ENCODE peak calls at places on chromosomes 16 and 17, in eight cellular contexts. One of them, this sample, is unnamed.

GRCh38 chr16:17511340-17511739 is 40.6 kb upstream of the XYLT1 start:
- DNase-seq in GM20000: no peak
- DNase-seq in activated naive CD4-positive, alpha-beta T cell treated with anti-CD3 and anti-CD28 coated beads, Interleukin-2, amount 50 U/mL, for 72 hours: no peak
- DNase-seq in astrocyte of the spinal cord: no peak
- DNase-seq in colonic mucosa: no peak
- DNase-seq in activated naive CD8-positive, alpha-beta T cell treated with anti-CD3 and anti-CD28 coated beads, Interleukin-2, amount 50 U/mL, for 16 hours: no peak
- DNase-seq in CD4-positive, CD25-positive, alpha-beta regulatory T cell: no peak
- DNase-seq in CD8-positive, alpha-beta T cell: no peak
- DNase-seq in this sample: peak; percentile 61

GRCh38 chr17:61159415-61159814 is 240.2 kb upstream of the TBX2 start:
- DNase-seq in GM20000: peak; percentile 23
- DNase-seq in activated naive CD4-positive, alpha-beta T cell treated with anti-CD3 and anti-CD28 coated beads, Interleukin-2, amount 50 U/mL, for 72 hours: no peak
- DNase-seq in astrocyte of the spinal cord: peak; percentile 8
- DNase-seq in colonic mucosa: no peak
- DNase-seq in activated naive CD8-positive, alpha-beta T cell treated with anti-CD3 and anti-CD28 coated beads, Interleukin-2, amount 50 U/mL, for 16 hours: no peak
- DNase-seq in CD4-positive, CD25-positive, alpha-beta regulatory T cell: no peak
- DNase-seq in CD8-positive, alpha-beta T cell: no peak
- DNase-seq in this sample: no peak

GRCh38 chr16:17303101-17303500 is 167.7 kb downstream of the XYLT1 start:
- DNase-seq in GM20000: no peak
- DNase-seq in activated naive CD4-positive, alpha-beta T cell treated with anti-CD3 and anti-CD28 coated beads, Interleukin-2, amount 50 U/mL, for 72 hours: no peak
- DNase-seq in astrocyte of the spinal cord: no peak
- DNase-seq in colonic mucosa: peak; percentile 66
- DNase-seq in activated naive CD8-positive, alpha-beta T cell treated with anti-CD3 and anti-CD28 coated beads, Interleukin-2, amount 50 U/mL, for 16 hours: no peak
- DNase-seq in CD4-positive, CD25-positive, alpha-beta regulatory T cell: no peak
- DNase-seq in CD8-positive, alpha-beta T cell: no peak
- DNase-seq in this sample: no peak

GRCh38 chr16:86508947-86509758 is 1.2 kb upstream of the FOXF1 start:
- DNase-seq in GM20000: peak; percentile 75
- DNase-seq in activated naive CD4-positive, alpha-beta T cell treated with anti-CD3 and anti-CD28 coated beads, Interleukin-2, amount 50 U/mL, for 72 hours: peak; percentile 31
- DNase-seq in astrocyte of the spinal cord: peak; percentile 78
- DNase-seq in colonic mucosa: peak; percentile 45
- DNase-seq in activated naive CD8-positive, alpha-beta T cell treated with anti-CD3 and anti-CD28 coated beads, Interleukin-2, amount 50 U/mL, for 16 hours: no peak
- DNase-seq in CD4-positive, CD25-positive, alpha-beta regulatory T cell: no peak
- DNase-seq in CD8-positive, alpha-beta T cell: no peak
- DNase-seq in this sample: peak; percentile 89

GRCh38 chr17:5344914-5345313 is 62.8 kb downstream of the RABEP1 start:
- DNase-seq in GM20000: no peak
- DNase-seq in activated naive CD4-positive, alpha-beta T cell treated with anti-CD3 and anti-CD28 coated beads, Interleukin-2, amount 50 U/mL, for 72 hours: no peak
- DNase-seq in astrocyte of the spinal cord: no peak
- DNase-seq in colonic mucosa: no peak
- DNase-seq in activated naive CD8-positive, alpha-beta T cell treated with anti-CD3 and anti-CD28 coated beads, Interleukin-2, amount 50 U/mL, for 16 hours: no peak
- DNase-seq in CD4-positive, CD25-positive, alpha-beta regulatory T cell: no peak
- DNase-seq in CD8-positive, alpha-beta T cell: no peak
- DNase-seq in this sample: no peak

GRCh38 chr16:57251352-57251751 is 6.3 kb downstream of the ARL2BP start:
- DNase-seq in GM20000: no peak
- DNase-seq in activated naive CD4-positive, alpha-beta T cell treated with anti-CD3 and anti-CD28 coated beads, Interleukin-2, amount 50 U/mL, for 72 hours: no peak
- DNase-seq in astrocyte of the spinal cord: no peak
- DNase-seq in colonic mucosa: no peak
- DNase-seq in activated naive CD8-positive, alpha-beta T cell treated with anti-CD3 and anti-CD28 coated beads, Interleukin-2, amount 50 U/mL, for 16 hours: no peak
- DNase-seq in CD4-positive, CD25-positive, alpha-beta regulatory T cell: no peak
- DNase-seq in CD8-positive, alpha-beta T cell: no peak
- DNase-seq in this sample: no peak

GRCh38 chr16:28309811-28310311 is 17.5 kb downstream of the SBK1 start:
- DNase-seq in GM20000: no peak
- DNase-seq in activated naive CD4-positive, alpha-beta T cell treated with anti-CD3 and anti-CD28 coated beads, Interleukin-2, amount 50 U/mL, for 72 hours: peak; percentile 64
- DNase-seq in astrocyte of the spinal cord: no peak
- DNase-seq in colonic mucosa: no peak
- DNase-seq in activated naive CD8-positive, alpha-beta T cell treated with anti-CD3 and anti-CD28 coated beads, Interleukin-2, amount 50 U/mL, for 16 hours: peak; percentile 76
- DNase-seq in CD4-positive, CD25-positive, alpha-beta regulatory T cell: peak; percentile 59
- DNase-seq in CD8-positive, alpha-beta T cell: peak; percentile 97
- DNase-seq in this sample: no peak

GRCh38 chr16:24149102-24149501 is 107.0 kb upstream of the CACNG3 start:
- DNase-seq in GM20000: peak; percentile 23
- DNase-seq in activated naive CD4-positive, alpha-beta T cell treated with anti-CD3 and anti-CD28 coated beads, Interleukin-2, amount 50 U/mL, for 72 hours: no peak
- DNase-seq in astrocyte of the spinal cord: no peak
- DNase-seq in colonic mucosa: no peak
- DNase-seq in activated naive CD8-positive, alpha-beta T cell treated with anti-CD3 and anti-CD28 coated beads, Interleukin-2, amount 50 U/mL, for 16 hours: no peak
- DNase-seq in CD4-positive, CD25-positive, alpha-beta regulatory T cell: no peak
- DNase-seq in CD8-positive, alpha-beta T cell: no peak
- DNase-seq in this sample: no peak

GRCh38 chr16:1108299-1109252 is 12.5 kb upstream of the C1QTNF8 start:
- DNase-seq in GM20000: no peak
- DNase-seq in activated naive CD4-positive, alpha-beta T cell treated with anti-CD3 and anti-CD28 coated beads, Interleukin-2, amount 50 U/mL, for 72 hours: no peak
- DNase-seq in astrocyte of the spinal cord: peak; percentile 1
- DNase-seq in colonic mucosa: no peak
- DNase-seq in activated naive CD8-positive, alpha-beta T cell treated with anti-CD3 and anti-CD28 coated beads, Interleukin-2, amount 50 U/mL, for 16 hours: no peak
- DNase-seq in CD4-positive, CD25-positive, alpha-beta regulatory T cell: no peak
- DNase-seq in CD8-positive, alpha-beta T cell: no peak
- DNase-seq in this sample: no peak

GRCh38 chr17:76000016-76000754 is 470 bp upstream of the CDK3 start:
- DNase-seq in GM20000: peak; percentile 86
- DNase-seq in activated naive CD4-positive, alpha-beta T cell treated with anti-CD3 and anti-CD28 coated beads, Interleukin-2, amount 50 U/mL, for 72 hours: peak; percentile 87
- DNase-seq in astrocyte of the spinal cord: no peak
- DNase-seq in colonic mucosa: peak; percentile 78
- DNase-seq in activated naive CD8-positive, alpha-beta T cell treated with anti-CD3 and anti-CD28 coated beads, Interleukin-2, amount 50 U/mL, for 16 hours: peak; percentile 25
- DNase-seq in CD4-positive, CD25-positive, alpha-beta regulatory T cell: peak; percentile 37
- DNase-seq in CD8-positive, alpha-beta T cell: peak; percentile 58
- DNase-seq in this sample: peak; percentile 35

GRCh38 chr16:9798474-9798873 is 383.8 kb downstream of the GRIN2A start:
- DNase-seq in GM20000: no peak
- DNase-seq in activated naive CD4-positive, alpha-beta T cell treated with anti-CD3 and anti-CD28 coated beads, Interleukin-2, amount 50 U/mL, for 72 hours: no peak
- DNase-seq in astrocyte of the spinal cord: no peak
- DNase-seq in colonic mucosa: no peak
- DNase-seq in activated naive CD8-positive, alpha-beta T cell treated with anti-CD3 and anti-CD28 coated beads, Interleukin-2, amount 50 U/mL, for 16 hours: no peak
- DNase-seq in CD4-positive, CD25-positive, alpha-beta regulatory T cell: no peak
- DNase-seq in CD8-positive, alpha-beta T cell: no peak
- DNase-seq in this sample: no peak

GRCh38 chr17:45948881-45949624 is 50.0 kb upstream of the STH start:
- DNase-seq in GM20000: peak; percentile 86
- DNase-seq in activated naive CD4-positive, alpha-beta T cell treated with anti-CD3 and anti-CD28 coated beads, Interleukin-2, amount 50 U/mL, for 72 hours: peak; percentile 76
- DNase-seq in astrocyte of the spinal cord: peak; percentile 56
- DNase-seq in colonic mucosa: peak; percentile 61
- DNase-seq in activated naive CD8-positive, alpha-beta T cell treated with anti-CD3 and anti-CD28 coated beads, Interleukin-2, amount 50 U/mL, for 16 hours: peak; percentile 20
- DNase-seq in CD4-positive, CD25-positive, alpha-beta regulatory T cell: peak; percentile 13
- DNase-seq in CD8-positive, alpha-beta T cell: peak; percentile 35
- DNase-seq in this sample: peak; percentile 52

GRCh38 chr17:35038434-35038833 is 25.1 kb downstream of the RFFL start:
- DNase-seq in GM20000: no peak
- DNase-seq in activated naive CD4-positive, alpha-beta T cell treated with anti-CD3 and anti-CD28 coated beads, Interleukin-2, amount 50 U/mL, for 72 hours: no peak
- DNase-seq in astrocyte of the spinal cord: no peak
- DNase-seq in colonic mucosa: no peak
- DNase-seq in activated naive CD8-positive, alpha-beta T cell treated with anti-CD3 and anti-CD28 coated beads, Interleukin-2, amount 50 U/mL, for 16 hours: no peak
- DNase-seq in CD4-positive, CD25-positive, alpha-beta regulatory T cell: no peak
- DNase-seq in CD8-positive, alpha-beta T cell: no peak
- DNase-seq in this sample: no peak

GRCh38 chr16:14249291-14250032 is 178.3 kb downstream of the MRTFB start:
- DNase-seq in GM20000: peak; percentile 56
- DNase-seq in activated naive CD4-positive, alpha-beta T cell treated with anti-CD3 and anti-CD28 coated beads, Interleukin-2, amount 50 U/mL, for 72 hours: peak; percentile 38
- DNase-seq in astrocyte of the spinal cord: peak; percentile 52
- DNase-seq in colonic mucosa: peak; percentile 45
- DNase-seq in activated naive CD8-positive, alpha-beta T cell treated with anti-CD3 and anti-CD28 coated beads, Interleukin-2, amount 50 U/mL, for 16 hours: peak; percentile 8
- DNase-seq in CD4-positive, CD25-positive, alpha-beta regulatory T cell: peak; percentile 5
- DNase-seq in CD8-positive, alpha-beta T cell: peak; percentile 32
- DNase-seq in this sample: peak; percentile 45

GRCh38 chr17:32100971-32101631 is 41.2 kb upstream of the RHOT1 start:
- DNase-seq in GM20000: no peak
- DNase-seq in activated naive CD4-positive, alpha-beta T cell treated with anti-CD3 and anti-CD28 coated beads, Interleukin-2, amount 50 U/mL, for 72 hours: no peak
- DNase-seq in astrocyte of the spinal cord: no peak
- DNase-seq in colonic mucosa: peak; percentile 71
- DNase-seq in activated naive CD8-positive, alpha-beta T cell treated with anti-CD3 and anti-CD28 coated beads, Interleukin-2, amount 50 U/mL, for 16 hours: no peak
- DNase-seq in CD4-positive, CD25-positive, alpha-beta regulatory T cell: no peak
- DNase-seq in CD8-positive, alpha-beta T cell: no peak
- DNase-seq in this sample: no peak

GRCh38 chr17:57875109-57876022 is 25.5 kb upstream of the MRPS23 start:
- DNase-seq in GM20000: no peak
- DNase-seq in activated naive CD4-positive, alpha-beta T cell treated with anti-CD3 and anti-CD28 coated beads, Interleukin-2, amount 50 U/mL, for 72 hours: no peak
- DNase-seq in astrocyte of the spinal cord: peak; percentile 98
- DNase-seq in colonic mucosa: no peak
- DNase-seq in activated naive CD8-positive, alpha-beta T cell treated with anti-CD3 and anti-CD28 coated beads, Interleukin-2, amount 50 U/mL, for 16 hours: no peak
- DNase-seq in CD4-positive, CD25-positive, alpha-beta regulatory T cell: no peak
- DNase-seq in CD8-positive, alpha-beta T cell: no peak
- DNase-seq in this sample: peak; percentile 97

GRCh38 chr16:89623511-89624232 is 10.2 kb downstream of the DPEP1 start:
- DNase-seq in GM20000: no peak
- DNase-seq in activated naive CD4-positive, alpha-beta T cell treated with anti-CD3 and anti-CD28 coated beads, Interleukin-2, amount 50 U/mL, for 72 hours: no peak
- DNase-seq in astrocyte of the spinal cord: peak; percentile 31
- DNase-seq in colonic mucosa: no peak
- DNase-seq in activated naive CD8-positive, alpha-beta T cell treated with anti-CD3 and anti-CD28 coated beads, Interleukin-2, amount 50 U/mL, for 16 hours: no peak
- DNase-seq in CD4-positive, CD25-positive, alpha-beta regulatory T cell: no peak
- DNase-seq in CD8-positive, alpha-beta T cell: no peak
- DNase-seq in this sample: no peak

GRCh38 chr17:81859906-81860755 is at the start of gene P4HB:
- DNase-seq in GM20000: no peak
- DNase-seq in activated naive CD4-positive, alpha-beta T cell treated with anti-CD3 and anti-CD28 coated beads, Interleukin-2, amount 50 U/mL, for 72 hours: peak; percentile 95
- DNase-seq in astrocyte of the spinal cord: no peak
- DNase-seq in colonic mucosa: no peak
- DNase-seq in activated naive CD8-positive, alpha-beta T cell treated with anti-CD3 and anti-CD28 coated beads, Interleukin-2, amount 50 U/mL, for 16 hours: no peak
- DNase-seq in CD4-positive, CD25-positive, alpha-beta regulatory T cell: no peak
- DNase-seq in CD8-positive, alpha-beta T cell: no peak
- DNase-seq in this sample: no peak

GRCh38 chr17:73952136-73952497 is 251.4 kb upstream of the RPL38 start:
- DNase-seq in GM20000: no peak
- DNase-seq in activated naive CD4-positive, alpha-beta T cell treated with anti-CD3 and anti-CD28 coated beads, Interleukin-2, amount 50 U/mL, for 72 hours: no peak
- DNase-seq in astrocyte of the spinal cord: no peak
- DNase-seq in colonic mucosa: no peak
- DNase-seq in activated naive CD8-positive, alpha-beta T cell treated with anti-CD3 and anti-CD28 coated beads, Interleukin-2, amount 50 U/mL, for 16 hours: no peak
- DNase-seq in CD4-positive, CD25-positive, alpha-beta regulatory T cell: no peak
- DNase-seq in CD8-positive, alpha-beta T cell: no peak
- DNase-seq in this sample: no peak

GRCh38 chr16:77531741-77532140 is 96.9 kb upstream of the ADAMTS18 start:
- DNase-seq in GM20000: no peak
- DNase-seq in activated naive CD4-positive, alpha-beta T cell treated with anti-CD3 and anti-CD28 coated beads, Interleukin-2, amount 50 U/mL, for 72 hours: no peak
- DNase-seq in astrocyte of the spinal cord: peak; percentile 75
- DNase-seq in colonic mucosa: no peak
- DNase-seq in activated naive CD8-positive, alpha-beta T cell treated with anti-CD3 and anti-CD28 coated beads, Interleukin-2, amount 50 U/mL, for 16 hours: no peak
- DNase-seq in CD4-positive, CD25-positive, alpha-beta regulatory T cell: no peak
- DNase-seq in CD8-positive, alpha-beta T cell: no peak
- DNase-seq in this sample: peak; percentile 64

GRCh38 chr17:56577810-56578209 is 15.7 kb upstream of the NOG start:
- DNase-seq in GM20000: no peak
- DNase-seq in activated naive CD4-positive, alpha-beta T cell treated with anti-CD3 and anti-CD28 coated beads, Interleukin-2, amount 50 U/mL, for 72 hours: no peak
- DNase-seq in astrocyte of the spinal cord: no peak
- DNase-seq in colonic mucosa: no peak
- DNase-seq in activated naive CD8-positive, alpha-beta T cell treated with anti-CD3 and anti-CD28 coated beads, Interleukin-2, amount 50 U/mL, for 16 hours: no peak
- DNase-seq in CD4-positive, CD25-positive, alpha-beta regulatory T cell: no peak
- DNase-seq in CD8-positive, alpha-beta T cell: no peak
- DNase-seq in this sample: no peak

GRCh38 chr16:85353839-85354622 is 241.8 kb upstream of the CIBAR2 start:
- DNase-seq in GM20000: no peak
- DNase-seq in activated naive CD4-positive, alpha-beta T cell treated with anti-CD3 and anti-CD28 coated beads, Interleukin-2, amount 50 U/mL, for 72 hours: no peak
- DNase-seq in astrocyte of the spinal cord: no peak
- DNase-seq in colonic mucosa: peak; percentile 53
- DNase-seq in activated naive CD8-positive, alpha-beta T cell treated with anti-CD3 and anti-CD28 coated beads, Interleukin-2, amount 50 U/mL, for 16 hours: no peak
- DNase-seq in CD4-positive, CD25-positive, alpha-beta regulatory T cell: no peak
- DNase-seq in CD8-positive, alpha-beta T cell: no peak
- DNase-seq in this sample: no peak

GRCh38 chr17:27343972-27344607 is 50.2 kb downstream of the WSB1 start:
- DNase-seq in GM20000: no peak
- DNase-seq in activated naive CD4-positive, alpha-beta T cell treated with anti-CD3 and anti-CD28 coated beads, Interleukin-2, amount 50 U/mL, for 72 hours: no peak
- DNase-seq in astrocyte of the spinal cord: peak; percentile 71
- DNase-seq in colonic mucosa: no peak
- DNase-seq in activated naive CD8-positive, alpha-beta T cell treated with anti-CD3 and anti-CD28 coated beads, Interleukin-2, amount 50 U/mL, for 16 hours: no peak
- DNase-seq in CD4-positive, CD25-positive, alpha-beta regulatory T cell: no peak
- DNase-seq in CD8-positive, alpha-beta T cell: no peak
- DNase-seq in this sample: no peak

GRCh38 chr17:75516619-75517276 is 420 bp downstream of the TSEN54 start:
- DNase-seq in GM20000: no peak
- DNase-seq in activated naive CD4-positive, alpha-beta T cell treated with anti-CD3 and anti-CD28 coated beads, Interleukin-2, amount 50 U/mL, for 72 hours: peak; percentile 47
- DNase-seq in astrocyte of the spinal cord: no peak
- DNase-seq in colonic mucosa: no peak
- DNase-seq in activated naive CD8-positive, alpha-beta T cell treated with anti-CD3 and anti-CD28 coated beads, Interleukin-2, amount 50 U/mL, for 16 hours: no peak
- DNase-seq in CD4-positive, CD25-positive, alpha-beta regulatory T cell: peak; percentile 32
- DNase-seq in CD8-positive, alpha-beta T cell: peak; percentile 35
- DNase-seq in this sample: peak; percentile 45

GRCh38 chr17:6165806-6166205 is 95.6 kb downstream of the WSCD1 start:
- DNase-seq in GM20000: no peak
- DNase-seq in activated naive CD4-positive, alpha-beta T cell treated with anti-CD3 and anti-CD28 coated beads, Interleukin-2, amount 50 U/mL, for 72 hours: no peak
- DNase-seq in astrocyte of the spinal cord: no peak
- DNase-seq in colonic mucosa: no peak
- DNase-seq in activated naive CD8-positive, alpha-beta T cell treated with anti-CD3 and anti-CD28 coated beads, Interleukin-2, amount 50 U/mL, for 16 hours: no peak
- DNase-seq in CD4-positive, CD25-positive, alpha-beta regulatory T cell: no peak
- DNase-seq in CD8-positive, alpha-beta T cell: no peak
- DNase-seq in this sample: no peak

GRCh38 chr17:44308865-44309264 is 464 bp downstream of the RUNDC3A start:
- DNase-seq in GM20000: no peak
- DNase-seq in activated naive CD4-positive, alpha-beta T cell treated with anti-CD3 and anti-CD28 coated beads, Interleukin-2, amount 50 U/mL, for 72 hours: no peak
- DNase-seq in astrocyte of the spinal cord: no peak
- DNase-seq in colonic mucosa: no peak
- DNase-seq in activated naive CD8-positive, alpha-beta T cell treated with anti-CD3 and anti-CD28 coated beads, Interleukin-2, amount 50 U/mL, for 16 hours: no peak
- DNase-seq in CD4-positive, CD25-positive, alpha-beta regulatory T cell: no peak
- DNase-seq in CD8-positive, alpha-beta T cell: peak; percentile 33
- DNase-seq in this sample: no peak

GRCh38 chr16:12096162-12096781 is 119.7 kb downstream of the SNX29 start:
- DNase-seq in GM20000: no peak
- DNase-seq in activated naive CD4-positive, alpha-beta T cell treated with anti-CD3 and anti-CD28 coated beads, Interleukin-2, amount 50 U/mL, for 72 hours: no peak
- DNase-seq in astrocyte of the spinal cord: peak; percentile 2
- DNase-seq in colonic mucosa: no peak
- DNase-seq in activated naive CD8-positive, alpha-beta T cell treated with anti-CD3 and anti-CD28 coated beads, Interleukin-2, amount 50 U/mL, for 16 hours: no peak
- DNase-seq in CD4-positive, CD25-positive, alpha-beta regulatory T cell: no peak
- DNase-seq in CD8-positive, alpha-beta T cell: no peak
- DNase-seq in this sample: peak; percentile 63

This sample was measured in HCEC 1CT.